ENCODE peak calls at places on chromosomes 12 and 14, in five cellular contexts. D is HEK293T, Q is HepG2, S is GM12878, F is H1. Z is an unnamed sample.

GRCh38 chr12:7497661-7498060 is 5.9 kb downstream of the CD163 start:
- DNase-seq in D (no peak), Q (no peak), S (no peak), F (no peak), Z (peak)

GRCh38 chr12:4786795-4787194 is 66.6 kb downstream of the GALNT8 start:
- DNase-seq in D (no peak), Q (no peak), S (no peak), F (no peak), Z (no peak)

GRCh38 chr14:99560403-99560802 is 43.6 kb downstream of the CCDC85C start:
- DNase-seq in D (no peak), Q (no peak), S (no peak), F (no peak), Z (no peak)

GRCh38 chr12:112413846-112414625 is 4.6 kb upstream of the RPL6 start:
- DNase-seq in D (no peak), Q (no peak), S (no peak), F (no peak), Z (no peak)

GRCh38 chr14:28946267-28946666 is 179.7 kb downstream of the FOXG1 start:
- DNase-seq in D (no peak), Q (no peak), S (no peak), F (no peak), Z (no peak)

GRCh38 chr12:118044577-118044976 is 16.4 kb downstream of the WSB2 start:
- DNase-seq in D (no peak), Q (peak), S (no peak), F (no peak), Z (no peak)

GRCh38 chr12:96824838-96825236 is 82.2 kb upstream of the NEDD1 start:
- DNase-seq in D (no peak), Q (no peak), S (no peak), F (no peak), Z (no peak)

GRCh38 chr14:32933943-32934890 is 4.5 kb upstream of the NPAS3 start:
- DNase-seq in D (peak), Q (no peak), S (no peak), F (no peak), Z (no peak)

GRCh38 chr14:30443368-30444007 is 115.5 kb upstream of the G2E3 start:
- DNase-seq in D (peak), Q (peak), S (no peak), F (no peak), Z (peak)

GRCh38 chr12:120314220-120314619 is 12.1 kb downstream of the SIRT4 start:
- DNase-seq in D (peak), Q (no peak), S (no peak), F (no peak), Z (no peak)

GRCh38 chr12:119869720-119870119 is 7.4 kb downstream of the CIT start:
- DNase-seq in D (no peak), Q (no peak), S (no peak), F (no peak), Z (no peak)

GRCh38 chr14:34043627-34044372 is 92.9 kb upstream of the EGLN3 start:
- DNase-seq in D (no peak), Q (peak), S (peak), F (no peak), Z (no peak)

GRCh38 chr14:105398726-105399440 is 545 bp downstream of the TEX22 start:
- DNase-seq in D (peak), Q (peak), S (no peak), F (no peak), Z (peak)

GRCh38 chr12:14167005-14167628 is 185.7 kb upstream of the GRIN2B start:
- DNase-seq in D (peak), Q (peak), S (no peak), F (no peak), Z (peak)

GRCh38 chr14:56608682-56609081 is 29.1 kb downstream of the TMEM260 start:
- DNase-seq in D (no peak), Q (no peak), S (no peak), F (no peak), Z (no peak)

GRCh38 chr12:74515849-74516248 is 21.8 kb upstream of the ATXN7L3B start:
- DNase-seq in D (no peak), Q (no peak), S (no peak), F (no peak), Z (no peak)

GRCh38 chr14:55568618-55569017 is 11.4 kb upstream of the KTN1 start:
- DNase-seq in D (no peak), Q (peak), S (no peak), F (no peak), Z (no peak)
- TF ChIP-seq SUZ12 in D (no peak), Q (no peak), S (no peak), F (no peak), Z (no peak)

GRCh38 chr14:67916430-67916829 is 96.9 kb downstream of the RAD51B start:
- DNase-seq in D (no peak), Q (no peak), S (no peak), F (no peak), Z (no peak)

GRCh38 chr14:67908061-67908767 is 88.6 kb downstream of the RAD51B start:
- DNase-seq in D (no peak), Q (no peak), S (no peak), F (no peak), Z (no peak)

DNA sequence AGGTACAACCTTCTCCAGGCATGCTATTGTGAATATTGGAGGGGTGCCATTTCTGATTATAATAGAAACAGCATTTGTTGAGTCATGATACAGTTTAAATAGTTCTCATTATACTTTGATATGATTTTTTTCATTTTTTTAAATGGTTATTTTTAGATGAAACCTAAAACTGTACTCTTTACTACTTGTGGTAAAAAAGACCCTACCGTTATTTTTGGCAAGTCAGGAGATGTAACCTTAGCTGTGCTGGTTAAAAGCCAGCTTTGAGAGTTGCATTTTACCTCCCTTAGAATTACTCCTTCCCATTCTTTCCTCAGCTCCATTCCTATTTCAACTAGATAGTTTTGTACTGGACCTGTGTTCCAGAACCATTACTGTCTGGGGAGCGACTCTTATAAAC is 91.9 kb downstream of the RAD51B start:
- DNase-seq in D (no peak), Q (no peak), S (no peak), F (no peak), Z (no peak)
- TF ChIP-seq SUZ12 in D (no peak), Q (no peak), S (no peak), F (no peak), Z (no peak)

DNA sequence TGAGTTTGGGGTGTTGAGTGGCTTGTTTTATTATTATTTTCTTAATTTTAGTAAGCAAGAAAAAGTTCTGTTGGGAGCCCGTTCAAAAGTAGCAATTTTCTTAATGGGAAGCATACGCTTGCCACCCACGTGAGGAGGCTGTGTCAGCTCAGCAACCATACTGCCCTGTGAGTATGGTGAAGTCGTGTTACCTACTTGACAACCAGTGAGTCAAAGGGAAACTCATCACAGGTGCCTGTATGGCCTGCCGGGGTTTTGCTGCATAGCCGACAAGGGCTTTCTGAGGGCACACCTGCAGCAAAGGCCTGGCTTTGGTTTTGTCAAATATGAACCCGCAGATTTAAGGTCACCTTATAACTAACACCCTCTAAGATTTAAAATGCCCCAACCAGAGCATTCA is 31.1 kb downstream of the PITPNM2 start:
- DNase-seq in D (no peak), Q (no peak), S (peak), F (no peak), Z (no peak)
- TF ChIP-seq SUZ12 in D (no peak), Q (no peak), S (no peak), F (no peak), Z (no peak)

GRCh38 chr12:81723361-81723760 is 35.8 kb downstream of the PPFIA2 start:
- DNase-seq in D (no peak), Q (no peak), S (no peak), F (no peak), Z (no peak)
- TF ChIP-seq SUZ12 in D (no peak), Q (no peak), S (no peak), F (no peak), Z (no peak)

GRCh38 chr12:76422154-76422877 is 74.1 kb upstream of the BBS10 start:
- DNase-seq in D (peak), Q (no peak), S (no peak), F (no peak), Z (no peak)
- TF ChIP-seq SUZ12 in D (no peak), Q (no peak), S (no peak), F (no peak), Z (no peak)

GRCh38 chr12:3233813-3234212 is 156.6 kb downstream of the TSPAN9 start:
- DNase-seq in D (no peak), Q (no peak), S (no peak), F (no peak), Z (no peak)

GRCh38 chr12:3241621-3242020 is 164.4 kb downstream of the TSPAN9 start:
- DNase-seq in D (no peak), Q (peak), S (no peak), F (no peak), Z (no peak)

GRCh38 chr12:3237154-3237520 is 160.0 kb downstream of the TSPAN9 start:
- DNase-seq in D (no peak), Q (no peak), S (no peak), F (no peak), Z (no peak)

GRCh38 chr12:3238196-3238595 is 161.0 kb downstream of the TSPAN9 start:
- DNase-seq in D (no peak), Q (no peak), S (no peak), F (no peak), Z (no peak)

DNA sequence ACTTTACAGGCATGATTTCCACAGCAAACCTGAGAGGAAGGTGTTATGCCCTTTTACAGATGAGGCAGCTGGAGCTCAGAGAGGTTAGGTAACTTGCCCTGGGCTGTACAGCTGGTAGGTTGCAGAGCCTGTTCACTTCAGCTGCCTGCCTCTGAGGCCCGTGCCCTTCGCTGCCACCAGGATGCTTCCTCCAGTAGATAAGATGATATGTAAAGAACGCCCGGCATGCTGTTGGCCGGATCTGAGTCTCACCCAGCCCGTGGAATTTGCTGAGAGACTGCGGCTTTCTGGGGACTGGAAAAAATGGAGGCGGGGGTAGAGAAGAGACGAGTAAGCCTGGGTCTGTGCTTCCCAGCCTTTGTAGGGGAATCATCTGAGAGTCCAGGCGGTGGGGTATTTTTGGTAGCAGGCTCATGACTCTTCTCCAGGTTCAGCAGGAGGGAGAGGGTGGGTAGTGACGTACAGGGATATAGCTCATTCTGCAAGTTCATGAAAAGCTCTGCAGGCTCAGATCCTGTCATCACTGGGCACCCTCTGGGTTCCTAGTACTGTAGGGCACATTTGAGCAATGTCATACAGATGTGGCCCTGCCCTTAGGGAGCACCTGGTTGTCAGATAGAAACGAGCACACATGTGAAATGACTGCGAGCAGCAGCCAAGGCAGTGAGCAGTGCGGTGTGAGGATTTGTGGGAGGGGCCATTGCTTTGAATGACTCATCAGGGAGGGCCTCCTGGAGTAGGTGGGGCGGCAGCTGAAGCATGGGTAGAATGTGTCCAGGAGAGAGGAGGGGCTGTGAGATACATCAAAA is 159.4 kb downstream of the TSPAN9 start:
- DNase-seq in D (peak), Q (peak), S (no peak), F (no peak), Z (peak)
- TF ChIP-seq SUZ12 in D (no peak), Q (no peak), S (no peak), F (no peak), Z (no peak)

DNA sequence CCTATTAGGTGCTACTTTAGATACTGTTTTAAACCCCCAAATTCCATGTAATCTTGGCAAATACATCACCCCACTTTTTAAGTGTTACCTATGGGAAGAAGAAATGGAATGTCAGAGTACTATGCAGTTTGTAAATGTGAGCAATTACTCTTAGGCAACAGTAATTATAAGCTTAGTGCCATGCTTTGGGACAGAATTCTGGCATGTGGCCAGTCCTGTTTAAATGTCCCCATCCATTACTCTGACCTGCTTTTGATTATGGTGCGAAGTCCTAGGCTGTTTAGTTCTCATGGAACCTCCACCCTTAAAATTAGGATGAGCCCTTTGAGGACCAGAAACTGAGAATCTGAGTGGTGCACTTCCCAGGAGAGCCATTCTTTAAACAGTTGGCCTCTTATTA is 321.4 kb upstream of the RGS6 start:
- DNase-seq in D (no peak), Q (no peak), S (no peak), F (no peak), Z (no peak)
- TF ChIP-seq SUZ12 in D (no peak), Q (no peak), S (no peak), F (no peak), Z (no peak)

GRCh38 chr14:94630396-94630795 is 18.2 kb downstream of the SERPINA3 start:
- DNase-seq in D (no peak), Q (no peak), S (no peak), F (no peak), Z (no peak)

GRCh38 chr14:94631050-94631449 is 18.9 kb downstream of the SERPINA3 start:
- DNase-seq in D (no peak), Q (no peak), S (no peak), F (no peak), Z (no peak)

GRCh38 chr14:94633116-94633515 is 20.9 kb downstream of the SERPINA3 start:
- DNase-seq in D (no peak), Q (no peak), S (no peak), F (no peak), Z (no peak)

GRCh38 chr14:94632305-94632590 is 20.1 kb downstream of the SERPINA3 start:
- DNase-seq in D (no peak), Q (no peak), S (no peak), F (no peak), Z (no peak)

DNA sequence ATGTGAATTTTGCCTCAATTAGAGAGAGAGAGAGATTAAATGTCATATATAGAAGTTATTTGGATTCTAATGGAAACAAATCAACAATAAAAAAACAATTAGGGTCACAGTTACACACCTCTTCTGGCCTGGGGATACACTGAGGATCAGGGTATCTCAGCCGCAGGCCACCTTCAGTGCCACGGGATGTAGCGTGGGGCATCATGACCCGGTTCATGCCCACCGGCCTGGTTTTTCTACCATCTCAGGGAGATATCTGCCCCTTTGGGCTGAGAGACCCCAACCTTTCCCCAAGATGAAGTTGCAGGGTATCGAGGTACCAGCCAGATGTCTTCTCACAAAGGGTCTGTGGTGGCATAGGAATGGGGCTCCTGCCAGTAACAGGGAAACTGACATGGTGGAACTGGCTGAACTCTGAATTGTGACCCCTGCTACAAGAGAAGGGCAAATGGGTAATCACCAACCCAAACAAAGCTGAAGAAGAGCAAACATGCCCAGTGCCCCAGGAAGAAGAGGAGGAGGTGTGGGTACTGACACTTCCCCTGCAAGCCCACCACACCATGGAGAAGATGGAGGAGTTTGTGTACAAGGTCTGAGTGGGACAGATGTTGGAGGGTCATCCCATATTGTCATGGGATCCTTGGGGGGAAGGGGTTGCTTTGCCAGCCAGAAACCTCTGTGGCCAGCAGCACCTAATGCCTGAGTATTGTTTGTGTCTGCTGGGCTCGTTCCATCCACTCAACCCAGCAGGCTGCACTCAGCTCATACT is 19.5 kb downstream of the SERPINA3 start:
- DNase-seq in D (no peak), Q (no peak), S (no peak), F (no peak), Z (no peak)
- TF ChIP-seq SUZ12 in D (no peak), Q (no peak), S (no peak), F (no peak), Z (no peak)

DNA sequence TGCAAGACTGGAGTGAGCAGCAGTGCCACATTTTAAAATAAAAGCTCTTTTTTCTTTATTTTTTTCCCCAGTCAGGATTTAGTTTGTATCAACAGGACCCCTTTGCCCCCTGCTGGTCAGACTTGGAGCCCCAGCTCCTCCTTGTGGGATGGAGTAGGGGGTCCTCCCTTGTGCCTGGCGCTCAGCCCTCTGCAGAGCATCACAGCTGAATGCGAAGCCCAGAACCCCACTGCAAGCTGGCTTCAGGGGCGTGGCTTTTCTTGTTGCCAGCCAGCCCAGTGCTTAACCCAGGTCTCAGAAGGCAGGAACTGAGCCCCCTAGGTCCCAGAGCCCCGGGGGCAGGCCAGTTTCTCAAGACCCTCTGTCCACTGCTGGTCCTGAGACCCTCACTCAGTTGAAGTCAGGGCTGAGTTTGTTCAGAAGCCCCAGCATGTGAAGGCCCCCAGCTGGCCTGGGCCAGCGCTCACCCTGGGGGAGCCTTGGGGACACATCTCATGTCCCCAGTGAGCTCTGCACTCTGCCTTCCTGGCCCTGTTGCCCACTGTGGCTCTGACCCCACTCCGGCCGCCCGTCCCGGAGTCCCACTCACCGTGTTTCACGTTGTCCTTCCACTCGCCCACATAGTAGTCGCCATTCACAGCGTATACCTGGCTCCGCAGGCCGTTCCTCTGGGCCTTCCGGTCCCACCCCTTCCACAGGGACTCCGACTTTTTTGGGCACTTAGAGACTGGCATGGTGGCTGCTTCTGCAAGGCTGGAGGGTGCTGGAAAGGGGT is 517 bp downstream of the MORN3 start:
- DNase-seq in D (no peak), Q (peak), S (no peak), F (no peak), Z (peak)
- TF ChIP-seq SUZ12 in D (no peak), Q (no peak), S (no peak), F (no peak), Z (no peak)

Z was measured in NT2/D1.